ENCODE peak calls at places on chromosomes 16 and 17, in five cellular contexts. R, I, Y, F and Z are unnamed samples.

GRCh38 chr17:49576121-49576905 is 642 bp downstream of the NXPH3 start:
- DNase-seq in R (no peak), F (no peak), I (peak), Y (no peak), Z (peak)

GRCh38 chr17:20092292-20092867 is 83.2 kb downstream of the SPECC1 start:
- DNase-seq in Y (no peak), R (no peak), I (no peak), F (no peak), Z (no peak)

GRCh38 chr16:27231692-27232060 is 28.4 kb downstream of the KDM8 start:
- DNase-seq in I (no peak), Y (no peak), F (no peak), R (no peak), Z (no peak)

GRCh38 chr17:40516581-40517285 is 15.3 kb upstream of the TNS4 start:
- DNase-seq in R (peak), F (peak), Y (no peak), I (peak), Z (peak)

GRCh38 chr16:4388275-4389021 is 16.8 kb downstream of the VASN start:
- DNase-seq in Y (no peak), R (no peak), F (no peak), I (peak), Z (peak)

GRCh38 chr16:69618721-69619120 is 53.0 kb downstream of the NFAT5 start:
- DNase-seq in F (no peak), Y (no peak), I (no peak), R (no peak), Z (no peak)

GRCh38 chr16:49340466-49340865 is 33.1 kb upstream of the C16orf78 start:
- DNase-seq in I (no peak), Y (no peak), R (no peak), F (no peak), Z (no peak)

GRCh38 chr17:75341784-75342183 is 52.6 kb upstream of the SLC25A19 start:
- DNase-seq in F (no peak), Y (no peak), I (no peak), R (no peak), Z (no peak)

GRCh38 chr17:74343526-74344284 is 17.7 kb downstream of the KIF19 start:
- DNase-seq in Y (no peak), R (no peak), F (no peak), I (no peak), Z (no peak)

GRCh38 chr16:30558789-30559377 is 709 bp upstream of the ZNF764 start:
- DNase-seq in F (no peak), I (no peak), Y (no peak), R (no peak), Z (no peak)

GRCh38 chr17:37698132-37698615 is 46.7 kb downstream of the HNF1B start:
- DNase-seq in F (peak), R (no peak), Y (no peak), I (no peak), Z (peak)